ENCODE peak calls at places on chromosomes 7 and 10, in six cellular contexts. X, I, V, M, Y and E are unnamed samples.

GRCh38 chr10:78875331-78875877 is 193.4 kb upstream of the ZMIZ1 start:
- DNase-seq in X (no peak), I (no peak), V (no peak), M (no peak), Y (no peak), E (peak; percentile 34)

GRCh38 chr10:119025776-119026175 is 3.7 kb upstream of the NANOS1 start:
- DNase-seq in X (no peak), I (no peak), V (no peak), M (no peak), Y (no peak), E (peak; percentile 24)

GRCh38 chr7:114048386-114049235 is 129.8 kb upstream of the PPP1R3A start:
- DNase-seq in X (peak; percentile 5), I (no peak), V (peak; percentile 16), M (peak; percentile 12), Y (no peak), E (no peak)

GRCh38 chr10:65319493-65319892 is 1606.3 kb upstream of the LRRTM3 start:
- DNase-seq in X (no peak), I (no peak), V (no peak), M (no peak), Y (no peak), E (no peak)

GRCh38 chr7:135575296-135575695 is 17.6 kb downstream of the NUP205 start:
- DNase-seq in X (no peak), I (no peak), V (no peak), M (no peak), Y (no peak), E (no peak)

GRCh38 chr10:104139221-104139620 is 17.2 kb downstream of the SFR1 start:
- DNase-seq in X (peak; percentile 36), I (no peak), V (peak; percentile 13), M (no peak), Y (no peak), E (no peak)

GRCh38 chr10:118592675-118593330 is 2.6 kb downstream of the PRLHR start:
- DNase-seq in X (no peak), I (no peak), V (no peak), M (no peak), Y (no peak), E (no peak)

GRCh38 chr10:86035791-86036543 is 330.6 kb downstream of the GRID1 start:
- DNase-seq in X (no peak), I (no peak), V (no peak), M (no peak), Y (no peak), E (no peak)

GRCh38 chr10:75703191-75703861 is 271.9 kb downstream of the LRMDA start:
- DNase-seq in X (no peak), I (no peak), V (no peak), M (no peak), Y (no peak), E (no peak)
- TF ChIP-seq CHD2 in X (no peak), I (no peak), V (no peak), M (no peak), Y (no peak), E (no peak)

GRCh38 chr10:69123306-69123746 is 652 bp upstream of the VPS26A start:
- DNase-seq in X (peak; percentile 77), I (peak; percentile 35), V (peak; percentile 72), M (peak; percentile 31), Y (no peak), E (no peak)
- TF ChIP-seq CHD2 in X (no peak), I (no peak), V (no peak), M (no peak), Y (no peak), E (no peak)

GRCh38 chr7:12670071-12670729 is 17.2 kb upstream of the ARL4A start:
- DNase-seq in X (no peak), I (no peak), V (no peak), M (peak; percentile 95), Y (no peak), E (no peak)

GRCh38 chr7:12674861-12675260 is 12.6 kb upstream of the ARL4A start:
- DNase-seq in X (peak; percentile 51), I (peak; percentile 20), V (peak; percentile 35), M (peak; percentile 84), Y (no peak), E (no peak)

GRCh38 chr7:12670759-12671545 is 16.5 kb upstream of the ARL4A start:
- DNase-seq in X (no peak), I (no peak), V (no peak), M (no peak), Y (no peak), E (no peak)

DNA sequence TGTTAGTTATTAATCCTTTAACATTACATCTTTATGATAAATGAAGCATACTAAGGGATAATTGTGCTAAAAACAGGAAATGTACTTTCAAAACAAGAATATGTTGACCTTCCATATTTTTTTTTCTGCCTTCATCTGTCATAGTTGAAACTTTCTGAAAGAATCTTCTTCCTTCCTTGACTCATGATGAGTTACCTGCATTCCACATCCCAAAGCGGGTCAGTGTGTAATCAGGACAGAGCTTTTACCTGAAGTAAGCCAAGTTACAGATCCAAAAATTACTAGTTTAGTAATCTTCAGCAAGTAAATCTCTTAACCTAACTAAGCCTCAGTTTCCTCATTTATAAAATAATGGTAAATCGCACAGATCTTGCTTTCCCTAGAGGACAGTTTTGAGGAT is 13.4 kb upstream of the ARL4A start:
- DNase-seq in X (no peak), I (no peak), V (no peak), M (no peak), Y (no peak), E (no peak)
- TF ChIP-seq CHD2 in X (no peak), I (no peak), V (no peak), M (no peak), Y (no peak), E (no peak)

GRCh38 chr7:120189623-120190022 is 83.4 kb upstream of the KCND2 start:
- DNase-seq in X (no peak), I (no peak), V (no peak), M (no peak), Y (no peak), E (no peak)

GRCh38 chr7:120186688-120187087 is 86.3 kb upstream of the KCND2 start:
- DNase-seq in X (peak; percentile 7), I (no peak), V (no peak), M (no peak), Y (no peak), E (no peak)

GRCh38 chr7:120185940-120186682 is 86.9 kb upstream of the KCND2 start:
- DNase-seq in X (no peak), I (no peak), V (no peak), M (no peak), Y (no peak), E (no peak)

GRCh38 chr7:120190109-120190508 is 82.9 kb upstream of the KCND2 start:
- DNase-seq in X (no peak), I (no peak), V (no peak), M (no peak), Y (no peak), E (no peak)

DNA sequence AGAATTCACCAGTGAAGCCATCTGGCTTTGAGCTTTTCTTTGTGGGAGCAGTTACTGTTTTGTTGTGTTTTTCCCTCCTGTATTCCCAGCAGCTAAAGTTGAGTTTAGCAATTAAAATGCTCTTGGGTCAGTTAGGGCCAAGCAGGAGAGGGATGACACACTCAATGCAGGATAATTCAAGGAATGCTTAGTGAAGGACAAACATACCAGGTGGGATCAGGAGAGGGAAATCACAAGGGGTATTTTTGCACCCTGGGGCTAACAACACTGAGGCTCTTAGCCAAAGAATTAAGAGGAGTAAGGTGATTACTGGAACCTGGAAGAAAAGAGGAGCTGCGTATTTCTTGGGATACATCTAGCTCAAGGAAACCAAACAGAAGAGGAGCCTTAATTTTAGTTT is 82.4 kb upstream of the KCND2 start:
- DNase-seq in X (no peak), I (no peak), V (no peak), M (no peak), Y (no peak), E (peak; percentile 17)
- TF ChIP-seq CHD2 in X (no peak), I (no peak), V (no peak), M (no peak), Y (no peak), E (no peak)

GRCh38 chr10:132443605-132443997 is 46.6 kb downstream of the PWWP2B start:
- DNase-seq in X (peak; percentile 51), I (peak; percentile 55), V (peak; percentile 77), M (no peak), Y (no peak), E (no peak)
- TF ChIP-seq CHD2 in X (no peak), I (no peak), V (no peak), M (no peak), Y (no peak), E (no peak)

DNA sequence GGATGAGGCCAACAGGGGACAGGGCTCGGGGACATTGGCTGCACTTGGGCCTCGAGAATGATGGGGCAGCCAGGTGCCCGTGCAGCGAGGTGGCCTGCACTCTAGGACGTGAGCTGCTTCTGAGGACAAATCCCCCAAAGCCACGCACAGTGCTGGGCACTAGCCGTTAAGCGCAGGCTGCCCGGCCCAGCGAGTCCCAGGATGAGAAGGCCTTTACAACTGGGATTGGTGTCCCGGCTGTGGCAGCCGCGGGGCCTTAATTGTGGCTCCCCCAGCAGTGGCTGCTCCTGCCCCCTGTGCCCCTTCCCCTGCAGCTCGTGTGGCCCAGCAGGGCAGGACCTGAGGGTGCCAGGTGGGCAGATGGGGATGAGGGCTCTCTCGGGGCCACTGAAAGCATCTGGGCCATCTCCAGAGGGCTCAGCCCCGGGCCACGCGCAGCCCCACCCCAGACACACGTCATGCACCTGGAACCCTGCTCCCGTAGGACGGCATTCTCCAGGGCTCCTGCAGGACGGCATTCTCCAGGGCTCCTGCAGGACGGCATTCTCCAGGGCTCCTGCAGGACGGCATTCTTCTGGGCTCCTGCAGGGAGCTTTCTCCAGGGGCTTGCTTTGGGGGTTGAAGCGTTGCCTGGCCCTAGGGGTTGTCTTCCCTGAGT is 6.6 kb downstream of the PWWP2B start:
- DNase-seq in X (no peak), I (no peak), V (no peak), M (no peak), Y (no peak), E (no peak)
- TF ChIP-seq CHD2 in X (no peak), I (no peak), V (no peak), M (no peak), Y (no peak), E (no peak)